ENCODE peak calls at places on chromosomes 7 and 10, in seven cellular contexts. G is gastrocnemius medialis, L is transverse colon, R is body of pancreas, Q is NB4, Y is prostate gland, O is lower leg skin. X is an unnamed sample.
A peak's percentile ranks its signal among the peaks of the same experiment; 100 is the strongest.

GRCh38 chr10:79547973-79548372 is 12.2 kb downstream of the SFTPA2 start:
- DNase-seq in G (no peak), L (no peak), R (no peak), Q (no peak), Y (no peak), O (no peak), X (no peak)

GRCh38 chr7:40827217-40828085 is 692.6 kb downstream of the SUGCT start:
- DNase-seq in G (no peak), L (no peak), R (no peak), Q (peak; percentile 13), Y (no peak), O (peak; percentile 84), X (no peak)

GRCh38 chr10:75770634-75771081 is 339.2 kb downstream of the LRMDA start:
- DNase-seq in G (peak; percentile 22), L (no peak), R (peak; percentile 34), Q (no peak), Y (no peak), O (no peak), X (no peak)

GRCh38 chr7:156703209-156703608 is 62.6 kb downstream of the RNF32 start:
- DNase-seq in G (no peak), L (no peak), R (no peak), Q (no peak), Y (no peak), O (no peak), X (no peak)

GRCh38 chr10:22365644-22366565 is 20.6 kb downstream of the SPAG6 start:
- DNase-seq in G (no peak), L (no peak), R (no peak), Q (no peak), Y (no peak), O (no peak), X (no peak)

GRCh38 chr7:36820527-36821170 is 96.4 kb upstream of the AOAH start:
- DNase-seq in G (no peak), L (no peak), R (no peak), Q (no peak), Y (no peak), O (no peak), X (no peak)

GRCh38 chr7:130276796-130277762 is 10.4 kb downstream of the CPA2 start:
- DNase-seq in G (no peak), L (no peak), R (no peak), Q (no peak), Y (no peak), O (no peak), X (no peak)

GRCh38 chr10:36583690-36584089 is 541.7 kb upstream of the ANKRD30A start:
- DNase-seq in G (no peak), L (no peak), R (no peak), Q (no peak), Y (no peak), O (no peak), X (no peak)

GRCh38 chr7:99386584-99387238 is 12.2 kb downstream of the ARPC1B start:
- DNase-seq in G (no peak), L (no peak), R (no peak), Q (peak; percentile 83), Y (no peak), O (no peak), X (no peak)

GRCh38 chr7:80876894-80877414 is 41.9 kb downstream of the SEMA3C start:
- DNase-seq in G (no peak), L (peak; percentile 37), R (no peak), Q (no peak), Y (no peak), O (no peak), X (no peak)

GRCh38 chr7:26198133-26198780 is 2.3 kb downstream of the HNRNPA2B1 start:
- DNase-seq in G (no peak), L (no peak), R (no peak), Q (peak; percentile 75), Y (no peak), O (no peak), X (no peak)

GRCh38 chr7:2201686-2202360 is 30.9 kb downstream of the MAD1L1 start:
- DNase-seq in G (no peak), L (no peak), R (no peak), Q (no peak), Y (no peak), O (peak; percentile 80), X (peak; percentile 67)

GRCh38 chr7:35556532-35557471 is 138.1 kb downstream of the HERPUD2 start:
- DNase-seq in G (no peak), L (no peak), R (no peak), Q (peak; percentile 62), Y (no peak), O (no peak), X (no peak)

GRCh38 chr10:24483701-24484100 is 240.0 kb downstream of the ARHGAP21 start:
- DNase-seq in G (no peak), L (peak; percentile 81), R (peak; percentile 72), Q (peak; percentile 84), Y (peak; percentile 88), O (peak; percentile 89), X (no peak)

GRCh38 chr7:54354436-54354835 is 187.7 kb upstream of the VSTM2A start:
- DNase-seq in G (no peak), L (no peak), R (no peak), Q (no peak), Y (no peak), O (no peak), X (no peak)

GRCh38 chr10:86795353-86795752 is 38.9 kb downstream of the BMPR1A start:
- DNase-seq in G (no peak), L (no peak), R (no peak), Q (no peak), Y (no peak), O (no peak), X (no peak)

GRCh38 chr7:105257338-105257737 is 131.4 kb downstream of the SRPK2 start:
- DNase-seq in G (no peak), L (no peak), R (no peak), Q (peak; percentile 48), Y (no peak), O (no peak), X (no peak)

GRCh38 chr10:47402681-47403301 is 18.7 kb upstream of the ZNF488 start:
- DNase-seq in G (no peak), L (peak; percentile 26), R (peak; percentile 55), Q (no peak), Y (no peak), O (peak; percentile 80), X (peak; percentile 52)

GRCh38 chr10:100742067-100742771 is 3.2 kb upstream of the PAX2 start:
- DNase-seq in G (no peak), L (no peak), R (no peak), Q (no peak), Y (no peak), O (no peak), X (no peak)

GRCh38 chr7:43491984-43492383 is 90.9 kb upstream of the STK17A start:
- DNase-seq in G (no peak), L (no peak), R (no peak), Q (no peak), Y (no peak), O (no peak), X (no peak)

GRCh38 chr7:148398844-148399365 is 191.7 kb upstream of the C7orf33 start:
- DNase-seq in G (no peak), L (no peak), R (no peak), Q (no peak), Y (no peak), O (no peak), X (no peak)

GRCh38 chr7:129041929-129042200 is 13.0 kb downstream of the TNPO3 start:
- DNase-seq in G (no peak), L (no peak), R (no peak), Q (no peak), Y (no peak), O (no peak), X (no peak)

GRCh38 chr7:115056019-115056418 is 134.1 kb downstream of the MDFIC start:
- DNase-seq in G (no peak), L (no peak), R (no peak), Q (no peak), Y (no peak), O (no peak), X (no peak)

GRCh38 chr10:15743443-15743842 is 23.7 kb upstream of the ITGA8 start:
- DNase-seq in G (no peak), L (no peak), R (no peak), Q (no peak), Y (no peak), O (no peak), X (no peak)
- TF ChIP-seq POLR2A in G (no peak), L (no peak), R (no peak), Q (no peak), Y (no peak), O (no peak), X (no peak)

DNA sequence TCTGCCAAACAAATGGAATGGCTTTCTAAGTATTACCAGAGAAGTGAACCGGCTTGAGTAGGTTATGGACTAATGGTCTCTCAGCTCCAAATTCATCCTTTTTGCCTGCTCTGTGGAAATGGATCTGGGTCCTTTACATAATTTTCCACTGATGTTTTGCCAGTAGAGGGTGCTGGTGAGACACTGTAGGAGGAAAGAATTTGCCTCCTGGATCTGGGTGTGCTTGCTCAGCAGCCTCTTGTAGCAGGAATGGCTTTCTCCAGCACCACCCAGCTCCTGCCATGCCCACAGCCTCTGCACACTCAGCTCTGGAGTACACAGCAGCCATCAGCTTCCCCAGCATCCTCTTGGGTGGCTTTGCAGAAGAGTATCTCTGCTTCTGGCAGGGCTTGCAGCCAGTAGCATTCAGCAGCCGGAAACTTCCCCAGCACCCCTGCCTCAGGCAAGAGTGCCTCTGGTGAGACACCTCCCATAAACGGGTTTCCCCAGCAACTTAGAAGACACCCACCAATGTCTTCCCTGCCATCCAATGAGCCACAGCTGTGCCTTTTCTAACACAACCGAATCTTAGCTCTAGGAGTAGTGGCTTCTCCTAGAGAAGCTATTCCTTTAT is 235.0 kb upstream of the PLPP4 start:
- DNase-seq in G (no peak), L (no peak), R (peak; percentile 61), Q (peak; percentile 66), Y (peak; percentile 50), O (no peak), X (no peak)
- TF ChIP-seq CTCF in G (no peak), L (peak; percentile 52), R (peak; percentile 42), Q (peak; percentile 75), Y (no peak), O (no peak), X (no peak)

DNA sequence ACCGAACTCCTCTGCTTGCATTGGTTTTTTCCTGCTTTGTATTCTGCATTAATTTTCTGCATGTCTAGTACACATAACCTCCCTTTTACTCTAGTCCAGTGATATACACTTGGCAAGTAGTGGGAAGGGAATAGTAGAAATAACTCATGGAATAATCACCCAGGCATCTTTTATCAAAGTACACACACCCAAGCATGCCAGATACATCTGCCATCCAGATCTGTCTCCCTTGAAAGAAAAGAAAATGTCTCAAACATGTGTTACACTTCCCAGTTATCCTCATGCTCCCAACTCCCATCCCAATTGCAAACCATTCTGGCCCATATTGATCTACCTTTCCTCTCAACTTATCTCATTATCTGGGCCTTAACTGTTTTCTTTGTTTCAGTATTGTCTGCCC is 79.0 kb downstream of the PHYHIPL start:
- DNase-seq in G (no peak), L (no peak), R (no peak), Q (no peak), Y (no peak), O (no peak), X (no peak)
- TF ChIP-seq POLR2A in G (no peak), L (no peak), R (no peak), Q (no peak), Y (no peak), O (no peak), X (no peak)

DNA sequence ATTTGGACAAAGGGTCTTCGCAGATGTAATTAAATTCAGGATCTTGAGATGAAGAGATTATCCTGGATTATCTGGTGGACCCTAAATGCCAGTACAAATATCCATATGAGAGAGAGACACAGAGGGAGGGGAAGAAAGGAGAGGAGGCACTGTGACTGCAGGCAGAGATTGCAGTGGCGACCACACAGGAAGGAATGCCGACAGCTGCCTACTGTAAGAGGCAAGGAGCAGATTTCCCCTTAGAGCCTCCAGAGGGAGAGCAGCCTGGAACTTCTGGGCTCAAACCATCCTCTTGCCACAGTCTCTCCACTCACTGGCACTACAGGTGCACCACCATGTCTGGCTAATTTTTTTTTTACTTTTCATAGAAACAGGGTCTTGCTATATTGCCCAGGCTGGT is 152.3 kb downstream of the SDK1 start:
- DNase-seq in G (no peak), L (no peak), R (no peak), Q (no peak), Y (no peak), O (no peak), X (no peak)
- TF ChIP-seq CTCF in G (no peak), L (no peak), R (no peak), Q (no peak), Y (no peak), O (no peak), X (no peak)

X was measured in ovary.